ENCODE peak calls at places on chromosomes 16 and 17, in six cellular contexts. U, M, X, O, C and S are unnamed samples.

GRCh38 chr17:4588391-4588790 is 4.1 kb downstream of the SMTNL2 start:
- DNase-seq in U (no peak), M (no peak), X (no peak), O (no peak), C (no peak), S (no peak)

GRCh38 chr16:81401035-81401950 is 43.3 kb upstream of the CMIP start:
- DNase-seq in U (peak; percentile 87), M (no peak), X (no peak), O (no peak), C (no peak), S (no peak)

GRCh38 chr16:87129771-87130170 is 187.4 kb downstream of the C16orf95 start:
- DNase-seq in U (no peak), M (no peak), X (no peak), O (no peak), C (no peak), S (no peak)

GRCh38 chr17:1111599-1112443 is 68.0 kb downstream of the ABR start:
- DNase-seq in U (no peak), M (no peak), X (no peak), O (no peak), C (no peak), S (no peak)

GRCh38 chr17:80443916-80444708 is 29.1 kb downstream of the ENDOV start:
- DNase-seq in U (no peak), M (no peak), X (no peak), O (no peak), C (no peak), S (no peak)

GRCh38 chr17:28953444-28954118 is 2.3 kb upstream of the PHF12 start:
- DNase-seq in U (no peak), M (peak; percentile 37), X (peak; percentile 58), O (peak; percentile 18), C (peak; percentile 50), S (peak; percentile 29)

GRCh38 chr16:30557397-30557949 is 701 bp downstream of the ZNF764 start:
- DNase-seq in U (no peak), M (no peak), X (no peak), O (no peak), C (no peak), S (no peak)

GRCh38 chr17:19418312-19418992 is 7.4 kb downstream of the RNF112 start:
- DNase-seq in U (no peak), M (no peak), X (peak; percentile 32), O (no peak), C (peak; percentile 16), S (no peak)

GRCh38 chr17:3818786-3819185 is 17.8 kb upstream of the ITGAE start:
- DNase-seq in U (no peak), M (no peak), X (no peak), O (no peak), C (no peak), S (no peak)

GRCh38 chr17:70622382-70623260 is 453.3 kb downstream of the KCNJ2 start:
- DNase-seq in U (no peak), M (no peak), X (peak; percentile 21), O (no peak), C (peak; percentile 9), S (no peak)

GRCh38 chr16:15507299-15507958 is 73.0 kb downstream of the BMERB1 start:
- DNase-seq in U (no peak), M (no peak), X (no peak), O (no peak), C (no peak), S (no peak)

GRCh38 chr16:54503011-54503410 is 216.4 kb upstream of the IRX3 start:
- DNase-seq in U (no peak), M (no peak), X (no peak), O (no peak), C (no peak), S (no peak)

GRCh38 chr17:75729351-75729750 is 8.1 kb downstream of the ITGB4 start:
- DNase-seq in U (no peak), M (no peak), X (no peak), O (no peak), C (no peak), S (no peak)

GRCh38 chr17:2064980-2065785 is 10.3 kb downstream of the HIC1 start:
- DNase-seq in U (no peak), M (no peak), X (peak; percentile 80), O (peak; percentile 61), C (peak; percentile 71), S (no peak)

GRCh38 chr17:77505460-77505769 is 364.6 kb downstream of the SEC14L1 start:
- DNase-seq in U (no peak), M (no peak), X (no peak), O (no peak), C (no peak), S (no peak)

GRCh38 chr17:78230252-78230962 is 1.0 kb upstream of the TMEM235 start:
- DNase-seq in U (no peak), M (no peak), X (no peak), O (no peak), C (no peak), S (no peak)

GRCh38 chr17:56979091-56979480 is 1.2 kb downstream of the SCPEP1 start:
- DNase-seq in U (no peak), M (no peak), X (no peak), O (no peak), C (no peak), S (no peak)

GRCh38 chr17:6753006-6753445 is 2.8 kb upstream of the XAF1 start:
- DNase-seq in U (no peak), M (peak; percentile 16), X (peak; percentile 50), O (peak; percentile 15), C (peak; percentile 70), S (no peak)

GRCh38 chr17:43832168-43832975 is 574 bp downstream of the MPP3 start:
- DNase-seq in U (no peak), M (no peak), X (peak; percentile 46), O (no peak), C (no peak), S (no peak)

GRCh38 chr17:27975146-27976011 is 67.1 kb upstream of the NLK start:
- DNase-seq in U (no peak), M (no peak), X (no peak), O (no peak), C (no peak), S (no peak)

GRCh38 chr17:22718689-22719088 is 1026.4 kb downstream of the KCNJ18 start:
- DNase-seq in U (no peak), M (no peak), X (no peak), O (no peak), C (no peak), S (no peak)

GRCh38 chr17:27559996-27560481 is 70.9 kb upstream of the LGALS9 start:
- DNase-seq in U (no peak), M (no peak), X (no peak), O (no peak), C (no peak), S (no peak)

GRCh38 chr16:54055191-54055590 is 231.4 kb downstream of the IRX3 start:
- DNase-seq in U (no peak), M (no peak), X (no peak), O (no peak), C (no peak), S (no peak)

GRCh38 chr16:53357955-53358354 is 76.3 kb upstream of the RBL2 start:
- DNase-seq in U (no peak), M (no peak), X (no peak), O (no peak), C (no peak), S (no peak)

GRCh38 chr17:19447085-19447583 is 36.1 kb downstream of the RNF112 start:
- DNase-seq in U (peak; percentile 60), M (peak; percentile 61), X (peak; percentile 70), O (peak; percentile 46), C (peak; percentile 48), S (no peak)

GRCh38 chr17:44905006-44906000 is 6.1 kb upstream of the EFTUD2 start:
- DNase-seq in U (no peak), M (no peak), X (no peak), O (no peak), C (no peak), S (no peak)

GRCh38 chr17:44921122-44921882 is 6.0 kb upstream of the GFAP start:
- DNase-seq in U (peak; percentile 37), M (no peak), X (no peak), O (no peak), C (no peak), S (no peak)

GRCh38 chr17:83198366-83199341 is 119.2 kb downstream of the METRNL start:
- DNase-seq in U (peak; percentile 37), M (no peak), X (no peak), O (no peak), C (peak; percentile 24), S (peak; percentile 14)